ENCODE peak calls at places on chromosomes 3 and 15, in five cellular contexts. L is neural progenitor cell, O is neuronal stem cell, J is astrocyte, S is H9. C is an unnamed sample. For H3K9me3, the result is how much of the 10 kb centered on the place peaks cover.

GRCh38 chr15:51403072-51403878 is 61.8 kb downstream of the GLDN start:
- DNase-seq in S (peak), J (peak), O (no peak), L (peak), C (peak)

GRCh38 chr15:65870889-65871533 is 1.7 kb downstream of the RAB11A start:
- DNase-seq in O (no peak), J (peak), S (no peak), L (no peak), C (peak)

GRCh38 chr3:101223016-101223415 is 97.4 kb downstream of the IMPG2 start:
- DNase-seq in L (no peak), O (no peak), S (no peak), J (no peak), C (no peak)

GRCh38 chr15:91866971-91867372 is 13.5 kb downstream of the SLCO3A1 start:
- DNase-seq in S (no peak), O (no peak), L (no peak), J (no peak), C (no peak)

GRCh38 chr3:31250116-31250813 is 282.5 kb upstream of the STT3B start:
- DNase-seq in S (no peak), O (no peak), L (no peak), J (peak), C (peak)

GRCh38 chr3:154893813-154894212 is 186.3 kb upstream of the MME start:
- DNase-seq in L (no peak), O (no peak), S (no peak), J (no peak), C (no peak)

GRCh38 chr3:47473391-47473790 is 2.4 kb downstream of the SCAP start:
- DNase-seq in L (no peak), J (no peak), O (no peak), S (no peak), C (peak)

GRCh38 chr3:194300392-194300758 is 50.8 kb downstream of the CPN2 start:
- DNase-seq in O (no peak), S (peak), J (peak), L (peak), C (no peak)

GRCh38 chr3:147400999-147401398 is 5.3 kb downstream of the ZIC4 start:
- DNase-seq in L (no peak), O (no peak), J (no peak), S (no peak), C (no peak)

GRCh38 chr15:67244966-67245478 is 9.4 kb downstream of the AAGAB start:
- DNase-seq in J (peak), L (no peak), S (no peak), O (no peak), C (no peak)

GRCh38 chr15:38377547-38378161 is 76.3 kb upstream of the FAM98B start:
- DNase-seq in O (no peak), J (no peak), L (no peak), S (no peak), C (no peak)

GRCh38 chr3:119228290-119229145 is 12.2 kb downstream of the B4GALT4 start:
- DNase-seq in S (no peak), O (no peak), L (no peak), J (no peak), C (peak)

GRCh38 chr3:188472331-188472730 is 318.4 kb downstream of the LPP start:
- DNase-seq in J (peak), L (no peak), S (no peak), O (no peak), C (peak)

GRCh38 chr15:29420188-29420587 is 150.6 kb upstream of the NSMCE3 start:
- DNase-seq in J (no peak), L (peak), O (no peak), S (no peak), C (no peak)

GRCh38 chr15:76512971-76513370 is 176.4 kb downstream of the ISL2 start:
- DNase-seq in S (no peak), J (peak), O (no peak), L (no peak), C (peak)

GRCh38 chr3:4376499-4376898 is 73.3 kb downstream of the SETMAR start:
- DNase-seq in J (peak), S (no peak), O (no peak), L (no peak), C (peak)

GRCh38 chr3:8954938-8955763 is 8.1 kb downstream of the RAD18 start:
- DNase-seq in O (no peak), J (peak), L (peak), S (no peak), C (no peak)

GRCh38 chr3:183210862-183211341 is 42.2 kb upstream of the B3GNT5 start:
- DNase-seq in L (no peak), J (no peak), S (no peak), O (no peak), C (peak)

GRCh38 chr3:190807719-190808375 is 54.6 kb downstream of the GMNC start:
- DNase-seq in L (no peak), O (no peak), S (no peak), J (no peak), C (no peak)

GRCh38 chr3:24640330-24640877 is 145.8 kb upstream of the THRB start:
- DNase-seq in J (peak), S (no peak), L (peak), O (no peak), C (peak)

GRCh38 chr15:96294766-96295165 is 35.7 kb upstream of the NR2F2 start:
- DNase-seq in S (no peak), L (no peak), O (no peak), J (no peak), C (no peak)

DNA sequence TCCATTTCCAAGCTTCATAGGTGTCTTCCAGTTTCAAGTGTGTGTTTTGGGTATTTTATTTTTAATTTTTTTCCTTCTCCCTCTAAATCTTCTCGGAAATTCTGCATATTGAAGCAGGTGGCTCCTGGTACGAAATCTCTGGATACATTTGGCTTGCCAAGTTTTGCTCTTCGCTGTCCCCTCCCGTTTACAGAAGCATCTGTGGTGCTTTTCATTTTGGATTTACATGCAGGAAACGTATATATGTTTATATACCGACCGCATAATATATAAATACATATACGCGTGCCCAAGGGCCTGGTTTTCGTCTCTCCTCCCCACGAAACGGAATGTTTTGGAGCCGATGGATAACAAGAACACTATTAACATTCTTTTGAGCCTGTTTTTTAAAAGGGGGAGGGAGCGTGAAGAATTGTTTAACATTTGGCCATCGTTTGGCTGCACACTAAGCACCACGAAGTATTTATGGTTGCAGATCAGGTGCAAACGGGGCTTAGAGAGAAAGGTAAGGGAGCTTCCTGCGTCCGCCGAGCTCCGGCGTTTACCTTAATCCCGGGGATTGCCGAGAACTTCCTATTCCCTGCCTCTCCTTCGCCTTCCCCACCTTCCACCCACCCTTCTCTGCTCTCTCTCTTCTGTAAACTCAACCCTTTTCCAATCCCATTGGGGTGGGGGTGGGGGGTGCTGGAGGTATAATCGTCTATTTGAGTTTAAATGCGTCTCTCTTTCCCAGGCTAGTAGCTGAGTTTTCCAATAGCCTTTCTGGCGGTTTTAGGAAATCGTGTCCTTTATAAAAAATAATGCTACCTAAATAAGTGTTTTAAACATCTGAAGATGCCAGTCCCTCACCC is 1.1 kb upstream of the NLGN1 start:
- DNase-seq in S (peak), O (peak), L (peak), J (peak), C (no peak)
- H2AFZ ChIP-seq in S (peak), O (peak), L (peak), J (peak), C (peak)

GRCh38 chr3:43011638-43012037 is 32.5 kb downstream of the GASK1A start:
- DNase-seq in J (no peak), L (no peak), O (no peak), S (no peak), C (no peak)

GRCh38 chr3:43013256-43013655 is 34.1 kb downstream of the GASK1A start:
- DNase-seq in S (no peak), O (no peak), L (no peak), J (no peak), C (no peak)

GRCh38 chr3:43014216-43014615 is 35.1 kb downstream of the GASK1A start:
- DNase-seq in L (no peak), S (no peak), J (no peak), O (no peak), C (no peak)

GRCh38 chr3:43013743-43014155 is 34.6 kb downstream of the GASK1A start:
- DNase-seq in L (no peak), J (no peak), O (no peak), S (no peak), C (no peak)

DNA sequence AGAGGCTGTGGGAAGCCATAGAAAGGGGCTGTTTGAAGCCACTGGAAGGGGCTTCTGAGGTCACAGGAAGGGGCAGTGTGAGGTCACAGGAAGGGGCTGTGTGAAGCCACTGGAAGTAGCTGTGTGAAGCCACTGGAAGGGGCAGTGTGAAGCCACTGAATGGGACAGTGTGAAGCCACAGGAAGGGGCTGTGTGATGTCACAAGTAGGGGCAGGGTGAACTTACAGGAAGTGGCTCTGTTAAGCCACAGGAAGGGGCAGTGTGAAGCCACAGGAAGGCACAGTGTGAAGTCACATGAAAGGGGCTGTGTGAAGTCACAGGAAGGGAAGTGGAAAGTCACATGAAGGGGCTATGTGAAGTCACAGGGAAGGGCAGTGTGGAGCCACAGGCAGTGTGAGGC is 33.1 kb downstream of the GASK1A start:
- DNase-seq in J (no peak), S (no peak), O (no peak), L (no peak), C (no peak)
- H3K9me3 ChIP-seq in J (under half), S (under half), O (under half), L (under half), C (under half)

GRCh38 chr15:25862087-25862468 is 1.0 kb downstream of the ATP10A start:
- DNase-seq in L (no peak), S (peak), J (no peak), O (no peak), C (no peak)
- H2AFZ ChIP-seq in L (peak), S (no peak), J (peak), O (peak), C (peak)

GRCh38 chr15:25061808-25062550 is 107.2 kb downstream of the SNRPN start:
- DNase-seq in O (no peak), J (no peak), L (no peak), S (no peak), C (no peak)
- H3K9me3 ChIP-seq in O (half or more), J (half or more), L (under half), S (half or more), C (half or more)

C was measured in PC-3.